ENCODE peak calls at places on chromosomes 5 and 9, in ten cellular contexts. T, B, J, F, D, R, O, L, I and H are unnamed samples.

GRCh38 chr5:110401881-110402280 is 324.6 kb downstream of the TMEM232 start:
- DNase-seq in R (no peak), T (no peak), B (no peak), J (peak), L (no peak), D (no peak), O (no peak), I (no peak), F (peak), H (no peak)

GRCh38 chr5:7608772-7609171 is 212.8 kb downstream of the ADCY2 start:
- DNase-seq in F (no peak), J (no peak), T (no peak), B (no peak), R (no peak), L (no peak), O (no peak), D (no peak), I (no peak), H (no peak)

GRCh38 chr5:58241383-58241782 is 218.5 kb downstream of the PLK2 start:
- DNase-seq in F (no peak), J (peak), D (no peak), R (no peak), T (no peak), L (no peak), I (no peak), O (no peak), B (no peak), H (no peak)

GRCh38 chr5:108251350-108251749 is 130.5 kb downstream of the FBXL17 start:
- DNase-seq in J (peak), O (no peak), R (no peak), L (peak), T (no peak), D (no peak), F (no peak), I (no peak), B (no peak), H (no peak)

GRCh38 chr9:114775121-114775520 is 30.7 kb downstream of the TNFSF15 start:
- DNase-seq in T (no peak), L (no peak), J (no peak), I (no peak), R (no peak), D (no peak), F (no peak), O (no peak), B (no peak), H (no peak)

GRCh38 chr9:111599092-111599947 is at the start of gene PTGR1:
- DNase-seq in I (peak), B (peak), R (peak), D (peak), F (peak), J (peak), T (peak), L (peak), O (peak), H (peak)

GRCh38 chr5:28896949-28897348 is 1858.6 kb upstream of the CDH9 start:
- DNase-seq in J (peak), D (no peak), F (peak), R (no peak), B (no peak), O (no peak), T (peak), L (no peak), I (no peak), H (no peak)

GRCh38 chr5:68745459-68745858 is 348.4 kb upstream of the SLC30A5 start:
- DNase-seq in J (peak), O (no peak), I (no peak), D (no peak), B (no peak), T (no peak), F (peak), R (no peak), L (no peak), H (no peak)

GRCh38 chr9:128043467-128043868 is 23.7 kb downstream of the NAIF1 start:
- DNase-seq in T (no peak), R (no peak), J (no peak), B (no peak), F (no peak), I (no peak), D (no peak), L (no peak), O (no peak), H (no peak)

GRCh38 chr5:73957397-73958001 is 331.5 kb downstream of the ARHGEF28 start:
- DNase-seq in T (no peak), J (no peak), I (no peak), F (no peak), B (no peak), L (peak), D (no peak), O (no peak), R (no peak), H (no peak)

GRCh38 chr5:74148321-74148720 is 492.2 kb downstream of the ENC1 start:
- DNase-seq in R (no peak), O (no peak), D (no peak), F (no peak), B (no peak), J (no peak), T (no peak), L (no peak), I (no peak), H (no peak)

GRCh38 chr5:65209341-65209740 is 272.4 kb downstream of the ADAMTS6 start:
- DNase-seq in R (no peak), B (no peak), D (no peak), O (no peak), J (peak), L (peak), F (peak), I (no peak), T (no peak), H (no peak)

GRCh38 chr9:121814594-121814993 is 163.2 kb downstream of the DAB2IP start:
- DNase-seq in O (no peak), T (no peak), L (no peak), R (no peak), F (no peak), J (no peak), B (no peak), D (no peak), I (peak), H (peak)

GRCh38 chr5:59587489-59588337 is 305.8 kb downstream of the PDE4D start:
- DNase-seq in F (peak), D (peak), B (peak), O (peak), R (no peak), L (peak), I (peak), T (peak), J (peak), H (no peak)

GRCh38 chr5:157431544-157432200 is 28.3 kb upstream of the NIPAL4 start:
- DNase-seq in F (peak), I (no peak), J (peak), O (no peak), B (peak), D (no peak), L (peak), R (no peak), T (peak), H (no peak)

DNA sequence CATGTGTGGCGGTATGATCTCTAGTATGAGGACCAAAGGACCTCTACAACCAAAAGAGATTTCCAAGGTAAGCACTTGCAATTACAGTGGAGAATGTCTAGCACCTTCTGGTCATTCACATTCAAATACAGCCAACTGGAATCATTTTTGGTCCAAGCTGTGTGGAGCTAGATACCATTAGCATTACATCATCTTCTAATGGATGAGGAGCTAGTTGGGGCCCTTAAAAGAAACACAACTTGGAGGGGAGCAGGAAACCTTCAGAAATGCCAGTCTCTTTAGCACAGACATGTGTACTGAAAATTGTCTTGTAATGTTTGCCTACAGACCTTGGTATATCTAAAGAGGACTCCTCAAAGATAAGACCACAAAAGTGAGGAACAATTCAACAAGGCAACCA is 244.6 kb downstream of the BNC2 start:
- DNase-seq in L (peak), J (peak), F (no peak), O (no peak), D (no peak), T (no peak), B (no peak), R (no peak), I (no peak), H (no peak)
- H3K4me3 ChIP-seq in L (no peak), J (no peak), F (no peak), O (no peak), D (no peak), T (no peak), B (no peak), R (no peak), I (no peak), H (no peak)

DNA sequence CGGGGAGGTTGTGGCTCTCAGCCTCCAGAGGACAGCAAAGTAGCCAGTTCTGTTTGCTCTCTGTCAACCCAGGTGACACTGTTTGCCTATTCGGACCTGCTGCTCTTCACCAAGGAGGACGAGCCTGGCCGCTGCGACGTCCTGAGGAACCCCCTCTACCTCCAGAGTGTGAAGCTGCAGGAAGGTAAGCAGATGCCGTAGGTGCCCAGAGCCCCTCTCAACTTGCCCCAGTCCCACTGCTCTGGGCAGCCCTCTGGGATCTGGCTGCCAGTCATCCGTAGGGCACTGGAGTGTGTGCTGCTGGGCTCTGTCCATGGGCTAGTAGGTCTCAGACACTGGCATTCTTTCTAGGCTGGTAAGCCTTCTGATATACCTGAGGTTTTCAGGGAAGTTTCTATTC is 59.3 kb downstream of the RGS3 start:
- DNase-seq in R (no peak), L (no peak), F (no peak), B (no peak), O (no peak), I (no peak), T (no peak), D (no peak), J (no peak), H (no peak)
- H3K27ac ChIP-seq in R (peak), L (no peak), F (no peak), B (peak), O (peak), I (peak), T (no peak), D (peak), J (peak), H (peak)

DNA sequence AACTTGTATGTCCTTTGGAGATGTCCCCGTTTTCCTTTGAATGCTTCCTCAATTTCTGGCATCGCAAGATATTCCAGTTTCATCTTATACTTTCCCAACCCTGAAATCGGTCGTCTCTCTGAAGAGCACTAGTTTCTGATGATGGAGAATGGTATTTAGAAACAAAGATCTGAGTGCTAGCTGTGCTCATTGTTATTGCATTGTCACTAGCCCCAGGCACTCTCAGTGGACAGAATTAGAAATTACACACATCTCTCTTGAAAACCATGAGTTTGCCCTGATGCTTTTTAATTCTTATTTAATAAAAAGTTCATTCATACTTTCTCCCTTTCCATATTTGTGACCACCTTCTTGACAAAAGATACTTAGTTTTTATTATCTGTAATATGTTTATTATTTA is 67.7 kb downstream of the C9orf152 start:
- DNase-seq in L (no peak), D (no peak), J (no peak), R (no peak), O (no peak), B (no peak), T (peak), I (no peak), F (no peak), H (no peak)
- TF ChIP-seq CTCF in L (no peak), D (no peak), J (no peak), R (no peak), O (no peak), B (no peak), T (no peak), I (no peak), F (no peak), H (no peak)

GRCh38 chr9:37421914-37422288 is 595 bp upstream of the GRHPR start:
- DNase-seq in D (no peak), T (no peak), F (no peak), R (no peak), O (peak), I (no peak), J (no peak), B (no peak), L (no peak), H (no peak)

GRCh38 chr9:37424686-37425297 is 2.3 kb downstream of the GRHPR start:
- DNase-seq in R (no peak), T (no peak), B (no peak), O (no peak), I (no peak), F (no peak), D (no peak), J (no peak), L (no peak), H (no peak)

GRCh38 chr9:37422289-37423104 is at the start of gene GRHPR:
- DNase-seq in O (peak), L (peak), B (peak), D (peak), J (peak), I (peak), R (peak), F (peak), T (peak), H (peak)

GRCh38 chr9:37424204-37424685 is 1.7 kb downstream of the GRHPR start:
- DNase-seq in D (no peak), J (no peak), F (no peak), L (no peak), B (no peak), I (no peak), O (no peak), T (no peak), R (no peak), H (no peak)

DNA sequence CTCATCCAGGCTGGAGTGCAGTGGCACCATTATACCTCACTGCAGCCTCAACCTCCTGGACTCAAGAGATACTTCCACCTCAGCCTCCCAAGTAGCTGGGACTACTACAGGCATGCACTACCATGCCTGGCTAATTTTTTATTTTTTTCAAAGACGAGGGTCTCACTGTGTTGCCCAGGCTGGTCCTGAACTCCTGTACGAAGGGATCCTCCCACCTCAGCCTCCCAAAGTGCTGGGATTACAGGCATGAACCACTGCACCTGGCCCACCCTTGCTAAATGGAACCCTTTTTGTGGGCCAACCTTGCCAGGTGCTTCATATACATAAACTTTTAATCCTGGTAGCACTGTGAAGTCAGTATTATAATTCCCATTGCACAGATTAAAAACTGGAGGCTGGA is 1.0 kb downstream of the GRHPR start:
- DNase-seq in L (no peak), B (no peak), D (no peak), R (no peak), F (no peak), T (no peak), J (no peak), O (no peak), I (no peak), H (no peak)
- H3K4me3 ChIP-seq in L (peak), B (no peak), D (peak), R (peak), F (peak), T (peak), J (peak), O (peak), I (peak), H (peak)

GRCh38 chr9:88775559-88775958 is 215.7 kb upstream of the S1PR3 start:
- DNase-seq in L (peak), D (no peak), J (no peak), O (no peak), T (peak), R (no peak), F (no peak), I (no peak), B (no peak), H (no peak)
- H3K27ac ChIP-seq in L (peak), D (no peak), J (no peak), O (peak), T (peak), R (no peak), F (no peak), I (no peak), B (no peak), H (peak)

DNA sequence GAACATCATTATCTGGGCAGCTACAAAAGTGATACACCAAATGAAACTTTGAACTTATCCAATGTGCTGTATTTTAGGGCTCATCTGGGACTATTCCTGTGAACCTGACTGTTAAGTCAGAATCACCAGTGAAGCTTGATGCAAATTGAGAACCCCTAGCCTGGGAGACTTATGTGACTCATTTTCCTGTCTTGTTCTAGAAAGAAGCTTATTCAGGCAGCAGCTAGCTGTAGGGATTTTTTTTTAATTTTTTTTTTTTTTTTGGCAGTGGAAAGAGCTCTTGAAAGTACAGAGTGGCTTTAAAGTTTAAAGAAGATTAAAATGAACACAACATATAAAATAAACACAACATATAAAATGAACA is 81.1 kb upstream of the TNFAIP8 start:
- DNase-seq in F (peak), B (no peak), O (no peak), L (peak), T (no peak), J (peak), I (no peak), D (no peak), R (no peak), H (no peak)
- TF ChIP-seq CTCF in F (no peak), B (no peak), O (no peak), L (no peak), T (no peak), J (no peak), I (no peak), D (no peak), R (no peak), H (no peak)

GRCh38 chr5:149284501-149284900 is 12.8 kb downstream of the AFAP1L1 start:
- DNase-seq in L (peak), R (no peak), O (no peak), D (no peak), I (no peak), F (peak), T (no peak), B (no peak), J (peak), H (no peak)
- H3K4me3 ChIP-seq in L (no peak), R (no peak), O (no peak), D (no peak), I (no peak), F (no peak), T (no peak), B (no peak), J (no peak), H (no peak)

GRCh38 chr9:106859957-106860715 is 2.8 kb upstream of the ZNF462 start:
- DNase-seq in B (peak), T (peak), F (peak), J (peak), I (peak), O (no peak), R (no peak), D (peak), L (no peak), H (peak)

GRCh38 chr9:106860731-106861584 is 2.0 kb upstream of the ZNF462 start:
- DNase-seq in J (peak), B (peak), F (peak), D (peak), T (no peak), R (no peak), O (no peak), L (peak), I (peak), H (peak)

GRCh38 chr9:106862115-106862945 is 636 bp upstream of the ZNF462 start:
- DNase-seq in D (peak), F (peak), I (peak), J (peak), L (peak), R (no peak), B (peak), T (peak), O (no peak), H (peak)

GRCh38 chr9:106861585-106862114 is 1.3 kb upstream of the ZNF462 start:
- DNase-seq in J (no peak), O (no peak), I (no peak), F (no peak), D (no peak), R (no peak), L (no peak), B (no peak), T (no peak), H (no peak)

GRCh38 chr9:106857811-106858470 is 5.0 kb upstream of the ZNF462 start:
- DNase-seq in J (no peak), F (no peak), O (no peak), T (no peak), B (no peak), L (no peak), I (no peak), R (no peak), D (no peak), H (no peak)
- H3K27ac ChIP-seq in J (no peak), F (no peak), O (no peak), T (no peak), B (no peak), L (no peak), I (no peak), R (no peak), D (no peak), H (no peak)

DNA sequence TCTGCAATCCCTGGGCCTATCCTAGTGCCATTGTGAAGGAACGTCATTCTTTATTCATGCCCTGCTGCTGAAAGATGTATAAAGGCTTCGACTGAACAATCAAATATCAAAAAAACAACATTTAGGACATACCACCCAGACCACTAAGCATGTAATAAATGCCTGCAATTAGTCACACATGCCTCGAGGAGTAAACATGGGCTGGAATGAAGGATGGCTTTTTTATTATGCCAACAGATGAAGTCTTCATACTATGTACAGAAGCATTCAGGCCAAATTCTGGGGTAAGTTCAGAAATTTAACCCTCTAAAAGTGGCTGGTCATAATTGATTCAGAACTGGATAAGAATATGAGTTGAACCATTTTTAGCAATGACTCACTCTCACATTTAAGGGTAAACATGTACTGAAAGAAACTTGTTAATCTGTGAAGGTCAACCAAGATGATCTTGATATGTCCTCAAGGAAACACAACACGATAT is 38.1 kb downstream of the FAM240B start:
- DNase-seq in F (peak), O (no peak), J (peak), I (no peak), L (peak), D (no peak), T (no peak), R (no peak), B (no peak), H (no peak)
- TF ChIP-seq CTCF in F (no peak), O (no peak), J (no peak), I (no peak), L (no peak), D (no peak), T (no peak), R (no peak), B (no peak), H (no peak)